ENCODE peak calls at places on chromosome X, in five cellular contexts. One of them, this sample, is unnamed.

GRCh38 chrX:23554304-23554703 is 113.0 kb upstream of the PRDX4 start:
- DNase-seq in psoas muscle: no peak
- DNase-seq in CD8-positive, alpha-beta memory T cell: no peak
- DNase-seq in NCI-H1105: peak
- DNase-seq in heart right ventricle: no peak
- DNase-seq in this sample: no peak

GRCh38 chrX:111736571-111736970 is 55.6 kb downstream of the ALG13 start:
- DNase-seq in NCI-H1105: no peak
- DNase-seq in CD8-positive, alpha-beta memory T cell: no peak
- DNase-seq in psoas muscle: no peak
- DNase-seq in heart right ventricle: no peak
- DNase-seq in this sample: no peak

GRCh38 chrX:11953615-11954014 is 184.7 kb upstream of the FRMPD4 start:
- DNase-seq in CD8-positive, alpha-beta memory T cell: no peak
- DNase-seq in NCI-H1105: no peak
- DNase-seq in psoas muscle: no peak
- DNase-seq in heart right ventricle: no peak
- DNase-seq in this sample: no peak

GRCh38 chrX:70338290-70338689 is 48.4 kb downstream of the KIF4A start:
- DNase-seq in CD8-positive, alpha-beta memory T cell: no peak
- DNase-seq in psoas muscle: no peak
- DNase-seq in heart right ventricle: no peak
- DNase-seq in NCI-H1105: no peak
- DNase-seq in this sample: no peak

GRCh38 chrX:9938516-9938915 is 28.6 kb upstream of the CLDN34 start:
- DNase-seq in NCI-H1105: no peak
- DNase-seq in psoas muscle: no peak
- DNase-seq in CD8-positive, alpha-beta memory T cell: no peak
- DNase-seq in heart right ventricle: no peak
- DNase-seq in this sample: no peak

GRCh38 chrX:135345328-135345645 is 36.0 kb downstream of the ETDC start:
- DNase-seq in psoas muscle: peak
- DNase-seq in CD8-positive, alpha-beta memory T cell: no peak
- DNase-seq in NCI-H1105: peak
- DNase-seq in heart right ventricle: peak
- DNase-seq in this sample: no peak

GRCh38 chrX:19904778-19905367 is 17.5 kb upstream of the SH3KBP1 start:
- DNase-seq in CD8-positive, alpha-beta memory T cell: peak
- DNase-seq in psoas muscle: no peak
- DNase-seq in heart right ventricle: peak
- DNase-seq in NCI-H1105: peak
- DNase-seq in this sample: no peak

GRCh38 chrX:1444896-1445480 is 7.7 kb downstream of the ASMTL start:
- DNase-seq in CD8-positive, alpha-beta memory T cell: no peak
- DNase-seq in heart right ventricle: no peak
- DNase-seq in NCI-H1105: no peak
- DNase-seq in psoas muscle: no peak
- DNase-seq in this sample: no peak

GRCh38 chrX:925652-926061 is 286.8 kb downstream of the CRLF2 start:
- DNase-seq in heart right ventricle: no peak
- DNase-seq in NCI-H1105: no peak
- DNase-seq in psoas muscle: no peak
- DNase-seq in CD8-positive, alpha-beta memory T cell: no peak
- DNase-seq in this sample: no peak

GRCh38 chrX:35040871-35041270 is 98.3 kb downstream of the FAM47B start:
- DNase-seq in CD8-positive, alpha-beta memory T cell: no peak
- DNase-seq in heart right ventricle: no peak
- DNase-seq in psoas muscle: no peak
- DNase-seq in NCI-H1105: no peak
- DNase-seq in this sample: no peak

GRCh38 chrX:118459494-118459893 is 36.1 kb upstream of the DOCK11 start:
- DNase-seq in CD8-positive, alpha-beta memory T cell: peak
- DNase-seq in heart right ventricle: no peak
- DNase-seq in NCI-H1105: peak
- DNase-seq in psoas muscle: no peak
- DNase-seq in this sample: no peak

GRCh38 chrX:152632445-152633097 is 5.1 kb upstream of the GABRQ start:
- DNase-seq in psoas muscle: peak
- DNase-seq in NCI-H1105: peak
- DNase-seq in heart right ventricle: peak
- DNase-seq in CD8-positive, alpha-beta memory T cell: no peak
- DNase-seq in this sample: no peak

GRCh38 chrX:53684415-53685192 is 1.9 kb downstream of the HUWE1 start:
- DNase-seq in CD8-positive, alpha-beta memory T cell: no peak
- DNase-seq in NCI-H1105: peak
- DNase-seq in heart right ventricle: no peak
- DNase-seq in psoas muscle: no peak
- DNase-seq in this sample: no peak

GRCh38 chrX:24728530-24728929 is 34.8 kb downstream of the POLA1 start:
- DNase-seq in heart right ventricle: no peak
- DNase-seq in NCI-H1105: no peak
- DNase-seq in psoas muscle: no peak
- DNase-seq in CD8-positive, alpha-beta memory T cell: no peak
- DNase-seq in this sample: no peak

GRCh38 chrX:31604629-31605221 is 532.9 kb upstream of the FTHL17 start:
- DNase-seq in heart right ventricle: no peak
- DNase-seq in psoas muscle: no peak
- DNase-seq in NCI-H1105: no peak
- DNase-seq in CD8-positive, alpha-beta memory T cell: no peak
- DNase-seq in this sample: no peak

GRCh38 chrX:34585561-34585960 is 71.5 kb downstream of the TMEM47 start:
- DNase-seq in NCI-H1105: no peak
- DNase-seq in CD8-positive, alpha-beta memory T cell: no peak
- DNase-seq in heart right ventricle: no peak
- DNase-seq in psoas muscle: no peak
- DNase-seq in this sample: no peak

GRCh38 chrX:152588206-152588605 is 49.5 kb upstream of the GABRQ start:
- DNase-seq in NCI-H1105: no peak
- DNase-seq in CD8-positive, alpha-beta memory T cell: no peak
- DNase-seq in heart right ventricle: no peak
- DNase-seq in psoas muscle: no peak
- DNase-seq in this sample: no peak

GRCh38 chrX:9598344-9598743 is 133.5 kb downstream of the TBL1X start:
- DNase-seq in heart right ventricle: no peak
- DNase-seq in CD8-positive, alpha-beta memory T cell: no peak
- DNase-seq in NCI-H1105: no peak
- DNase-seq in psoas muscle: no peak
- DNase-seq in this sample: no peak

GRCh38 chrX:37454537-37455285 is 105.5 kb downstream of the PRRG1 start:
- DNase-seq in psoas muscle: no peak
- DNase-seq in CD8-positive, alpha-beta memory T cell: no peak
- DNase-seq in heart right ventricle: no peak
- DNase-seq in NCI-H1105: no peak
- DNase-seq in this sample: no peak

GRCh38 chrX:52341493-52341892 is 27.3 kb upstream of the XAGE2 start:
- DNase-seq in heart right ventricle: no peak
- DNase-seq in psoas muscle: no peak
- DNase-seq in CD8-positive, alpha-beta memory T cell: no peak
- DNase-seq in NCI-H1105: no peak
- DNase-seq in this sample: no peak

GRCh38 chrX:129115104-129115503 is 408.2 kb downstream of the SMARCA1 start:
- DNase-seq in heart right ventricle: no peak
- DNase-seq in NCI-H1105: no peak
- DNase-seq in CD8-positive, alpha-beta memory T cell: no peak
- DNase-seq in psoas muscle: no peak
- DNase-seq in this sample: no peak

GRCh38 chrX:48665991-48666390 is 17.6 kb upstream of the WAS start:
- DNase-seq in NCI-H1105: no peak
- DNase-seq in CD8-positive, alpha-beta memory T cell: no peak
- DNase-seq in heart right ventricle: no peak
- DNase-seq in psoas muscle: no peak
- DNase-seq in this sample: no peak